ENCODE peak calls at places on chromosomes 3 and 15, in five cellular contexts. W is kidney, N is GM23248, M is ovary, Q is fibroblast of lung. S is an unnamed sample. For H3K36me3, H3K9me3 and H3K4me1, the result is how much of the 10 kb centered on the place peaks cover.

GRCh38 chr3:196821806-196822355 is 45.8 kb upstream of the SENP5 start:
- DNase-seq in W (no peak), M (no peak), N (no peak), Q (no peak), S (no peak)

GRCh38 chr3:100069472-100069871 is 44.8 kb downstream of the FILIP1L start:
- DNase-seq in N (no peak), M (no peak), W (no peak), Q (no peak), S (no peak)

GRCh38 chr15:32956006-32956405 is 238.2 kb downstream of the GREM1 start:
- DNase-seq in Q (peak), M (no peak), N (peak), W (no peak), S (no peak)

GRCh38 chr15:98724495-98724894 is 76.2 kb downstream of the IGF1R start:
- DNase-seq in Q (no peak), N (no peak), W (no peak), M (no peak), S (no peak)

GRCh38 chr3:29153811-29154210 is 127.1 kb upstream of the RBMS3 start:
- DNase-seq in N (no peak), M (no peak), W (no peak), Q (no peak), S (peak)

GRCh38 chr3:51682526-51682925 is 11.5 kb downstream of the TEX264 start:
- DNase-seq in W (peak), M (no peak), Q (no peak), N (no peak), S (no peak)

GRCh38 chr3:131353016-131353877 is 28.3 kb upstream of the NUDT16 start:
- DNase-seq in Q (no peak), M (no peak), N (no peak), W (no peak), S (no peak)

GRCh38 chr3:196323016-196323415 is 5.0 kb upstream of the DYNLT2B start:
- DNase-seq in Q (no peak), W (no peak), N (no peak), M (no peak), S (no peak)

GRCh38 chr15:74840851-74841760 is 1.9 kb downstream of the ULK3 start:
- DNase-seq in N (no peak), W (peak), M (no peak), Q (no peak), S (no peak)

GRCh38 chr3:63972987-63973386 is 50.3 kb downstream of the PSMD6 start:
- DNase-seq in M (no peak), N (no peak), Q (no peak), W (no peak), S (no peak)

GRCh38 chr3:17157713-17158112 is 273.0 kb downstream of the PLCL2 start:
- DNase-seq in N (peak), W (no peak), M (no peak), Q (no peak), S (no peak)
- H3K36me3 ChIP-seq in N (under half), W (under half), M (under half), Q (under half), S (under half)

GRCh38 chr15:27806396-27806795 is 292.7 kb downstream of the OCA2 start:
- DNase-seq in Q (no peak), M (no peak), W (no peak), N (no peak), S (no peak)

GRCh38 chr15:27798807-27799206 is 300.3 kb downstream of the OCA2 start:
- DNase-seq in W (no peak), M (no peak), N (no peak), Q (no peak), S (no peak)

GRCh38 chr15:27808182-27808581 is 290.9 kb downstream of the OCA2 start:
- DNase-seq in N (no peak), M (no peak), W (no peak), Q (no peak), S (no peak)

GRCh38 chr15:27805261-27806220 is 293.6 kb downstream of the OCA2 start:
- DNase-seq in W (no peak), N (no peak), M (no peak), Q (no peak), S (no peak)

DNA sequence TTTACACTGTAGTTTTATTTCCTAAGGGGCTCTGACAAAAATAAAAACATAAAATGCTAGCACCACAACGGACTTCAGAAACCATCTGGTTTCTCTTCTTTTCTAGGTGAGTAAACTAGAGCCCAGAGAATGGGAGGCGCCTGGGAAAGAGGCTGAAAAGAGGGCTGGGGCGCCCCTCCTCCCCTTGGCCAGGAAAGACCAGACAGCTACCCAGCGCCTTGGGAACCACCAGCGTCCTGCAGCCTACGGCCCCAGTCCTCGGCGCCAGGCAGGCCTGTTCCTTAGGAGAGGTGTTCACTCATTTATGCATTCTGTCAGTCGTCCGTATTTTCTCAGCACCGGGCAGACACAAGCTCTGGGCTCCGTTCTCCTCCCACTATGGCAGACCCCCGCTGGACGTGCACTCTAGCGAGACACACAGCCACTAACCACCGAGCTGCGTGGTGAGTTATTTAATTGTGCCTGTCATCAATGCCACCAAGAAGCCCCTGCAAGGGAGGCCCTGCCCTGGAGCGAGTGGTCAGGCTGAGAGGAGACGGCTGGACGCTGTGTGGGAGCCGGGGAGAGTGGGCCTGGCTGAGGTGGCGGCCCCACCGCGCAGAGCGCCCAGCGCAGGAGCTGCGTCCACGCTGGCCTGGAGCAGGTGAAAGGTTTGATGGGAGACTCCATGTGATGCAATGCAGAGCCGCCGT is 294.4 kb downstream of the OCA2 start:
- DNase-seq in Q (no peak), N (no peak), W (no peak), M (no peak), S (no peak)
- H3K9me3 ChIP-seq in Q (under half), N (under half), W (under half), M (under half), S (under half)

DNA sequence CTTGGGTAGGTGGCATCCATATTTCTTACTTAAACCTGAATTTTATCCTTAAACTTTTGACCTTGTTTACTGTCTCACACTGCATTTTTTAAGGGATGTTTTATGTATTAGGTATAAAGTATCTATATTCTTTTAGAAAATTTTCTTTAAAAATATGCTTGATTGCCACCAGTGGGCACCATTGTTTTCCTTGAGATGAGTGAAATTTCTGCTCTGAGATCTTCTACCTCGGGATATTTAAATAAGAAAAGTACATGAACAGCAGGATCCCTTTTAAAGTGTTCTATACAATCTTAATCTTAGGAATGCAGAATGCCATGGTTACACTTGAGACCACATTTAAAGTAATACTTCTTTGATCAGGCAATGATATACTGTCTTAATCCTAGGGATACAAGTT is 108.7 kb downstream of the SLMAP start:
- DNase-seq in W (no peak), M (no peak), Q (peak), N (peak), S (no peak)
- H3K4me1 ChIP-seq in W (under half), M (under half), Q (under half), N (under half), S (under half)

DNA sequence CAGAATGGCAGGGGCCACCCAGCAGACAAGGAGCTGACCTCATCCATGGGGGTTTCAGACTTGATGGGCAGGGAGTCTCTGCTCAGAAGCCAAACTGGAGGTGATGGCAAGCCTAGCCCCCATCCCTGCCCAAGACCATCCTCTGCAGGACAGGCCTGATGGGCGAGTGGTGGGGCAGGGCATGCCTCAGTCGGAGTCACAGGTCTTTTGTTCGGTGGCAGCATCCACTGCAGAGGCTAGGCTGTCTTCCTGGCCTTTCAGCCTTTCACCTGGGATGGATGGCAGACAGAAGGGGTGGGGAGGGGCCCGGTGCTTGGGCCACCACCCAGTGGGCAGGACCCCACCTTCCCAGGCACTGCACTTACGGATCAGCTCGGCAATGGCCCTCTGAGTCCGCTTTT is 44.4 kb downstream of the PTH1R start:
- DNase-seq in M (no peak), N (no peak), W (peak), Q (no peak), S (no peak)
- H3K36me3 ChIP-seq in M (under half), N (half or more), W (under half), Q (under half), S (half or more)

GRCh38 chr3:44722103-44722401 is 7.4 kb upstream of the ZNF501 start:
- DNase-seq in M (no peak), Q (peak), W (no peak), N (peak), S (no peak)

DNA sequence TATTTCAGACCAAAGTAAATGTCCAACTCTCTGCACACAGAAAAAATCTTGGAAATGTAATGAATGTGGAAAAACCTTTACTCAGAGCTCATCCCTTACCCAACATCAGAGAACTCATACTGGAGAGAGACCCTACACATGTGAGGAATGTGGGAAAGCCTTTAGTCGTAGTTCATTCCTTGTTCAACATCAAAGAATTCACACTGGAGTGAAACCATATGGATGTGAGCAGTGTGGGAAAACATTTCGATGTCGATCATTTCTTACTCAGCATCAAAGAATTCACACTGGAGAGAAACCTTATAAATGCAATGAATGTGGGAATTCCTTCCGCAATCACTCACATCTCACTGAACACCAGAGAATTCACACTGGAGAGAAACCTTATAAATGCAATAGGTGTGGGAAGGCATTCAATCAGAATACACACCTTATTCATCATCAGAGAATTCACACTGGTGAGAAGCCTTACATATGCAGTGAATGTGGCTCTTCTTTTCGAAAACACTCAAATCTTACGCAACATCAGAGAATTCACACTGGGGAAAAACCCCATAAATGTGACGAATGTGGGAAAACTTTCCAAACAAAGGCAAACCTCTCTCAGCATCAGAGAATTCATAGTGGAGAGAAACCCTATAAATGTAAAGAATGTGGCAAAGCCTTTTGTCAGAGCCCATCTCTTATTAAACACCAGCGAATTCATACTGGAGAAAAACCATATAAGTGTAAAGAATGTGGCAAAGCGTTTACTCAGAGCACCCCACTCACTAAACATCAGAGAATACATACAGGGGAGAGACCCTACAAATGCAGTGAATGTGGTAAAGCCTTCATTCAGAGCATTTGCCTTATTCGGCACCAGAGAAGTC is 8.0 kb upstream of the ZNF501 start:
- DNase-seq in M (no peak), Q (peak), W (no peak), N (peak), S (no peak)
- H3K9me3 ChIP-seq in M (under half), Q (under half), W (half or more), N (under half), S (half or more)

DNA sequence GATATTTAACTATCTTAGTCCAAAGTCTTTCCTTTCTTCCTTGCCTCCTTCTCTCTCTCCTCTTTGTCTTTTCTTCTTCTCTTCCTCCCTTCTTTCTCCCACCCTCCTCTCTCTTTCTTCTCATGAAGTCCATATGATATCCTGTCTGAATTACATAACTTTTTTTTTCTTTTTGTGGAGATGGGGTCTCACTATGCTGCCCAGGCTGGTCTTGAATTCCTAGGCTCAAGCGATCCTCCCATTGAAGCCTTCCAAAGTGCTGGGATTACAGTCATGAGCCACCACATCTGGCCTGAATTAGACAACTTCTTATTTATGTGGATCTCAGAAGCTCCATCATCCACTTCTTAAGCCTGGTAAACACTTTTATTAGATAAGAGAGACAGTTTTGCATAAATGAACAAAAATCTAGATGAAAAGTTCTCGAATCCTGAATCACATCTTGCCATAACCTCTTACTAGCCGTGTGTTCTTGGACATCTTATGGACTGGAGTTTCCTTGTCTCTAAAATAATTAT is 206.5 kb downstream of the LPP start:
- DNase-seq in W (no peak), Q (no peak), M (no peak), N (no peak), S (no peak)
- H3K4me1 ChIP-seq in W (under half), Q (under half), M (under half), N (under half), S (under half)

DNA sequence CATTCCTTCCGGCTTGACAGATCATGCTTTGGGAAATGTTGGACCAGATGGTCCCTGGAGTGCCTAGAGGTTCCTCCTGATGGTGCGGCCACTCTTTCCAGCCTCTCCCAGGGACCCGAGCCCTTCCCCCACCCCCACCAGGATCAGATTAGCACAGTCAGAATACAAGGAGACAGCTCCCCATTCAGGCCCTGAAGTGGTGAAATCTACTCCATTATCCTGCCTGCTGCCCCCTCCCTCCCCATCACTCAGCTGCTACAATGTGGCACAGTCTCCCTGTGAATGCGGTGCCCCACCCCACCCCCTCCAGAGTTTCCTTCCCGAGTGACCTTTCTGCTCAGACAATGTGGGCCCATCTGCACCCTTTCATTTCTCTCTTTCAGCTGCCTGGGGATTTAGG is 29.4 kb downstream of the RNU5B-1 start:
- DNase-seq in Q (no peak), W (peak), N (no peak), M (no peak), S (no peak)
- H3K36me3 ChIP-seq in Q (under half), W (under half), N (under half), M (under half), S (under half)

GRCh38 chr15:87687176-87687890 is 569.2 kb downstream of the NTRK3 start:
- DNase-seq in M (no peak), Q (no peak), N (no peak), W (no peak), S (no peak)
- H3K9me3 ChIP-seq in M (under half), Q (under half), N (under half), W (under half), S (under half)

S was measured in effector memory CD4-positive, alpha-beta T cell.